ENCODE peak calls at places on chromosomes 2 and 18, in eight cellular contexts. A is CD8-positive, alpha-beta T cell; K is A549; L is foreskin fibroblast; X is hepatocyte; G is astrocyte of the spinal cord; S is kidney epithelial cell; H is MM.1S. E is an unnamed sample.

GRCh38 chr18:71887509-71887908 is 656.6 kb downstream of the CBLN2 start:
- DNase-seq in A (no peak), K (no peak), L (no peak), X (no peak), G (no peak), S (no peak), H (no peak), E (no peak)

GRCh38 chr2:120571015-120571728 is 164.5 kb upstream of the GLI2 start:
- DNase-seq in A (no peak), K (no peak), L (no peak), X (no peak), G (no peak), S (no peak), H (no peak), E (no peak)

GRCh38 chr2:74374509-74375205 is 5.5 kb downstream of the DCTN1 start:
- DNase-seq in A (no peak), K (peak), L (peak), X (peak), G (peak), S (peak), H (no peak), E (no peak)

GRCh38 chr2:88683160-88684021 is 8.1 kb upstream of the RPIA start:
- DNase-seq in A (no peak), K (peak), L (no peak), X (no peak), G (peak), S (no peak), H (no peak), E (no peak)

GRCh38 chr2:202436631-202437030 is 60.5 kb downstream of the BMPR2 start:
- DNase-seq in A (no peak), K (no peak), L (no peak), X (no peak), G (peak), S (no peak), H (no peak), E (no peak)

GRCh38 chr2:205758051-205758450 is 75.8 kb downstream of the NRP2 start:
- DNase-seq in A (no peak), K (peak), L (peak), X (peak), G (peak), S (no peak), H (no peak), E (no peak)

GRCh38 chr18:32552421-32553030 is 81.8 kb upstream of the GAREM1 start:
- DNase-seq in A (peak), K (peak), L (peak), X (peak), G (peak), S (no peak), H (peak), E (peak)

GRCh38 chr18:29596959-29597358 is 1420.0 kb upstream of the CDH2 start:
- DNase-seq in A (no peak), K (no peak), L (no peak), X (no peak), G (no peak), S (no peak), H (no peak), E (no peak)

GRCh38 chr2:173866858-173867620 is 98.1 kb downstream of the SP3 start:
- DNase-seq in A (no peak), K (no peak), L (peak), X (no peak), G (no peak), S (no peak), H (no peak), E (no peak)

GRCh38 chr2:205531082-205531481 is 151.2 kb upstream of the NRP2 start:
- DNase-seq in A (no peak), K (no peak), L (no peak), X (no peak), G (no peak), S (no peak), H (no peak), E (no peak)

GRCh38 chr18:80166240-80166639 is 57.2 kb downstream of the ADNP2 start:
- DNase-seq in A (no peak), K (no peak), L (no peak), X (no peak), G (no peak), S (no peak), H (no peak), E (no peak)

GRCh38 chr2:95391641-95392310 is 10.7 kb upstream of the FAHD2A start:
- DNase-seq in A (no peak), K (no peak), L (no peak), X (peak), G (no peak), S (no peak), H (no peak), E (no peak)

GRCh38 chr2:36753706-36754221 is 57.3 kb downstream of the VIT start:
- DNase-seq in A (no peak), K (no peak), L (no peak), X (no peak), G (no peak), S (no peak), H (no peak), E (no peak)

DNA sequence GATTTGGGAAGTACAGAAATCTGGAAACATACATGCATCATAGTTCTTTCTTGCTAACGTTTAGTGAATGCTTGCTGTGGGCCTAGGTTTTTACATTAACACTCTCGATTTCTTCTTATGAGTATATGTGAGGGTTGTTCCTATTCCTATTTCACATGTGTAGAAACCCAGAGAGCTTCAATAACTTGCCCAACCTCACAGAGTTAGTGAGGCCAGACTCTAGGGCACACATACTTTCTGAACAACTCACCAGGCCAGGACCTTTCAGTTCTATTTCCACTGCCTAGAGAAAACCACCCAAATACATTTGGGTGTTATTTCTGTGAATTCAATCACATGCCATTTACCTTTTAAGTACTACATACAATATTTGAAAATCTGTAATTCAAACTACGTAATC is 8.2 kb upstream of the KCTD1 start:
- DNase-seq in A (no peak), K (no peak), L (peak), X (no peak), G (no peak), S (no peak), H (no peak), E (peak)
- H3K4me3 ChIP-seq in A (no peak), K (no peak), L (no peak), X (no peak), G (no peak), S (no peak), H (no peak), E (no peak)

DNA sequence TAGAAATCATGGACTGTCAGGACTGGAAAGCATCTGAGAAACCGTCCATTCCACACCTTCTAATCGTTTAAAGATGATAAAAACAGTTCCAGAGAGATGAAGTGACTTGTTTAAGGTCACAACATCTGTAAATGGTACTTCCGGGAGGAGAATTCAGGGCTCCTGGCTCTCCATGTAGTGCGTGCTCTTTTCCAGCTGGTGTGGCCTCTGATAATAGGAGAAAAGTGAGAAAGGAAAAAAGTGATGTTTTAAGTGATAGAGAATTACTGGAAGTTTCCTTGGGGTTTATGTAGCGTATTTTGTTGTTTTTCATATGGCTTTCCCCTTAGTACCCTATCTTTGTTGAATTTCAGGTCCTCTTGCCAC is 663 bp downstream of the C2orf49 start:
- DNase-seq in A (no peak), K (no peak), L (no peak), X (peak), G (no peak), S (no peak), H (no peak), E (no peak)
- H3K4me3 ChIP-seq in A (peak), K (peak), L (peak), X (peak), G (peak), S (peak), H (peak), E (peak)

GRCh38 chr2:231527955-231528635 is 2.1 kb downstream of the NMUR1 start:
- DNase-seq in A (no peak), K (no peak), L (no peak), X (no peak), G (no peak), S (no peak), H (no peak), E (no peak)

GRCh38 chr2:231532189-231533035 is 2.2 kb upstream of the NMUR1 start:
- DNase-seq in A (no peak), K (no peak), L (no peak), X (no peak), G (no peak), S (no peak), H (no peak), E (no peak)

GRCh38 chr2:231531408-231532188 is 1.4 kb upstream of the NMUR1 start:
- DNase-seq in A (no peak), K (no peak), L (no peak), X (no peak), G (no peak), S (no peak), H (no peak), E (no peak)

GRCh38 chr2:231528636-231529030 is 1.6 kb downstream of the NMUR1 start:
- DNase-seq in A (no peak), K (no peak), L (no peak), X (no peak), G (no peak), S (no peak), H (no peak), E (no peak)

GRCh38 chr2:231530099-231531085 is at the start of gene NMUR1:
- DNase-seq in A (peak), K (peak), L (peak), X (peak), G (no peak), S (no peak), H (peak), E (peak)
- H3K4me3 ChIP-seq in A (peak), K (peak), L (no peak), X (no peak), G (no peak), S (no peak), H (no peak), E (no peak)

GRCh38 chr2:63054812-63055509 is 4.3 kb downstream of the OTX1 start:
- DNase-seq in A (no peak), K (no peak), L (peak), X (no peak), G (no peak), S (no peak), H (no peak), E (no peak)
- H3K4me3 ChIP-seq in A (no peak), K (no peak), L (no peak), X (no peak), G (no peak), S (no peak), H (no peak), E (peak)

E was measured in GM12865.